ENCODE peak calls at places on chromosomes 13 and 19, in seven cellular contexts. T, E, L, Y, P, C and O are unnamed samples.
A peak's percentile ranks its signal among the peaks of the same experiment; 100 is the strongest.

GRCh38 chr19:5170329-5170745 is 170.3 kb downstream of the PTPRS start:
- DNase-seq in T (no peak), E (peak; percentile 59), L (peak; percentile 17), Y (no peak), P (no peak), C (peak; percentile 31), O (no peak)

GRCh38 chr19:15419413-15420025 is 731 bp upstream of the AKAP8L start:
- DNase-seq in T (no peak), E (no peak), L (no peak), Y (no peak), P (no peak), C (no peak), O (no peak)

GRCh38 chr13:36606060-36606459 is 67.8 kb upstream of the SERTM1 start:
- DNase-seq in T (no peak), E (no peak), L (no peak), Y (no peak), P (no peak), C (no peak), O (no peak)

GRCh38 chr19:8821748-8822241 is 10.3 kb downstream of the ZNF558 start:
- DNase-seq in T (no peak), E (no peak), L (no peak), Y (peak; percentile 62), P (no peak), C (no peak), O (no peak)

GRCh38 chr19:35073941-35074340 is 32.4 kb downstream of the HPN start:
- DNase-seq in T (no peak), E (no peak), L (no peak), Y (no peak), P (no peak), C (no peak), O (no peak)

GRCh38 chr19:11495885-11496284 is 9.8 kb downstream of the ZNF653 start:
- DNase-seq in T (no peak), E (no peak), L (no peak), Y (no peak), P (no peak), C (no peak), O (no peak)

GRCh38 chr19:35055715-35056179 is 14.2 kb downstream of the HPN start:
- DNase-seq in T (no peak), E (no peak), L (no peak), Y (no peak), P (no peak), C (no peak), O (peak; percentile 9)

GRCh38 chr19:55115446-55116065 is 1.9 kb downstream of the PPP1R12C start:
- DNase-seq in T (no peak), E (no peak), L (no peak), Y (peak; percentile 32), P (no peak), C (no peak), O (no peak)

GRCh38 chr13:27665333-27665732 is 43.6 kb downstream of the POLR1D start:
- DNase-seq in T (no peak), E (no peak), L (no peak), Y (no peak), P (no peak), C (no peak), O (no peak)

GRCh38 chr19:35767288-35768081 is 7.9 kb upstream of the ARHGAP33 start:
- DNase-seq in T (no peak), E (no peak), L (no peak), Y (peak; percentile 27), P (no peak), C (no peak), O (no peak)

GRCh38 chr13:107367258-107367657 is 799.3 kb upstream of the ARGLU1 start:
- DNase-seq in T (no peak), E (no peak), L (no peak), Y (no peak), P (no peak), C (no peak), O (no peak)

GRCh38 chr13:97660488-97661086 is 226.6 kb downstream of the RAP2A start:
- DNase-seq in T (no peak), E (no peak), L (no peak), Y (no peak), P (no peak), C (no peak), O (no peak)

GRCh38 chr19:46416077-46416709 is 2.8 kb upstream of the CCDC8 start:
- DNase-seq in T (peak; percentile 80), E (no peak), L (no peak), Y (peak; percentile 97), P (peak; percentile 79), C (no peak), O (peak; percentile 91)

GRCh38 chr13:109712187-109712601 is 74.2 kb downstream of the IRS2 start:
- DNase-seq in T (no peak), E (no peak), L (no peak), Y (no peak), P (no peak), C (no peak), O (no peak)

GRCh38 chr13:26220575-26220974 is 1.5 kb downstream of the RNF6 start:
- DNase-seq in T (peak; percentile 2), E (no peak), L (no peak), Y (peak; percentile 55), P (no peak), C (no peak), O (no peak)

GRCh38 chr19:38878575-38879399 is 712 bp upstream of the RINL start:
- DNase-seq in T (no peak), E (no peak), L (no peak), Y (no peak), P (no peak), C (no peak), O (no peak)

GRCh38 chr19:11295665-11296245 is at the start of gene TSPAN16:
- DNase-seq in T (no peak), E (no peak), L (no peak), Y (no peak), P (no peak), C (no peak), O (no peak)

GRCh38 chr19:41883463-41883820 is 458 bp downstream of the ARHGEF1 start:
- DNase-seq in T (no peak), E (no peak), L (no peak), Y (peak; percentile 15), P (no peak), C (no peak), O (no peak)

GRCh38 chr13:40109324-40109958 is 454.0 kb downstream of the COG6 start:
- DNase-seq in T (peak; percentile 89), E (no peak), L (no peak), Y (peak; percentile 82), P (no peak), C (no peak), O (no peak)

GRCh38 chr19:30360378-30361106 is 11.6 kb upstream of the ZNF536 start:
- DNase-seq in T (no peak), E (no peak), L (no peak), Y (no peak), P (no peak), C (no peak), O (no peak)

GRCh38 chr13:50690020-50690419 is 153.5 kb downstream of the DLEU7 start:
- DNase-seq in T (no peak), E (no peak), L (no peak), Y (no peak), P (no peak), C (no peak), O (no peak)

GRCh38 chr19:18297308-18297707 is 15.9 kb upstream of the JUND start:
- DNase-seq in T (no peak), E (no peak), L (no peak), Y (no peak), P (no peak), C (no peak), O (no peak)

GRCh38 chr19:48746738-48747575 is at the start of gene IZUMO1:
- DNase-seq in T (peak; percentile 73), E (peak; percentile 65), L (no peak), Y (peak; percentile 95), P (no peak), C (peak; percentile 62), O (no peak)

GRCh38 chr13:97212540-97213146 is 9.5 kb upstream of the MBNL2 start:
- DNase-seq in T (peak; percentile 47), E (no peak), L (no peak), Y (peak; percentile 52), P (no peak), C (no peak), O (no peak)

GRCh38 chr13:59621791-59622190 is 541.9 kb downstream of the DIAPH3 start:
- DNase-seq in T (no peak), E (no peak), L (no peak), Y (no peak), P (no peak), C (no peak), O (no peak)

GRCh38 chr13:67643656-67644055 is 413.5 kb upstream of the PCDH9 start:
- DNase-seq in T (no peak), E (no peak), L (no peak), Y (no peak), P (no peak), C (no peak), O (no peak)

GRCh38 chr13:33932765-33933406 is 114.9 kb downstream of the RFC3 start:
- DNase-seq in T (no peak), E (no peak), L (no peak), Y (peak; percentile 33), P (no peak), C (no peak), O (peak; percentile 31)

GRCh38 chr19:55526216-55527196 is 10.4 kb downstream of the SBK2 start:
- DNase-seq in T (peak; percentile 14), E (no peak), L (no peak), Y (peak; percentile 47), P (peak; percentile 38), C (no peak), O (peak; percentile 63)

GRCh38 chr13:112658807-112659206 is 31.0 kb upstream of the ATP11A start:
- DNase-seq in T (no peak), E (no peak), L (no peak), Y (peak; percentile 31), P (no peak), C (no peak), O (no peak)

GRCh38 chr19:44947041-44947581 is 1.3 kb downstream of the APOC2 start:
- DNase-seq in T (no peak), E (no peak), L (no peak), Y (no peak), P (no peak), C (no peak), O (no peak)

GRCh38 chr13:99207511-99207910 is 6.9 kb downstream of the UBAC2 start:
- DNase-seq in T (no peak), E (no peak), L (no peak), Y (no peak), P (no peak), C (no peak), O (no peak)